ENCODE peak calls at places on chromosome 15, in five cellular contexts. J, M, K, G and Q are unnamed samples.

GRCh38 chr15:79811406-79812405 is 85.1 kb downstream of the MTHFS start:
- DNase-seq in J (no peak), G (no peak), K (peak), M (no peak), Q (no peak)

GRCh38 chr15:62517541-62517940 is 352.5 kb upstream of the C2CD4B start:
- DNase-seq in J (no peak), M (no peak), G (no peak), K (no peak), Q (no peak)

GRCh38 chr15:95932676-95933075 is 397.8 kb upstream of the NR2F2 start:
- DNase-seq in J (no peak), G (no peak), M (no peak), K (peak), Q (peak)

GRCh38 chr15:40968290-40969085 is 15.2 kb downstream of the CHAC1 start:
- DNase-seq in K (no peak), G (no peak), J (peak), M (peak), Q (no peak)

GRCh38 chr15:34582461-34583357 is 742 bp downstream of the GOLGA8B start:
- DNase-seq in G (no peak), M (peak), J (peak), K (peak), Q (peak)

GRCh38 chr15:78065284-78065872 is 12.1 kb downstream of the TBC1D2B start:
- DNase-seq in J (no peak), K (peak), M (no peak), G (no peak), Q (peak)

GRCh38 chr15:99449514-99449913 is 116.3 kb upstream of the MEF2A start:
- DNase-seq in M (no peak), J (no peak), G (no peak), K (peak), Q (no peak)

GRCh38 chr15:77974098-77974414 is 103.5 kb downstream of the TBC1D2B start:
- DNase-seq in J (no peak), K (peak), G (no peak), M (no peak), Q (peak)

GRCh38 chr15:55334371-55334770 is 15.3 kb downstream of the PIGB start:
- DNase-seq in G (no peak), M (no peak), K (peak), J (no peak), Q (no peak)
- H3K14ac ChIP-seq in G (no peak), M (no peak), K (no peak), J (no peak), Q (no peak)

DNA sequence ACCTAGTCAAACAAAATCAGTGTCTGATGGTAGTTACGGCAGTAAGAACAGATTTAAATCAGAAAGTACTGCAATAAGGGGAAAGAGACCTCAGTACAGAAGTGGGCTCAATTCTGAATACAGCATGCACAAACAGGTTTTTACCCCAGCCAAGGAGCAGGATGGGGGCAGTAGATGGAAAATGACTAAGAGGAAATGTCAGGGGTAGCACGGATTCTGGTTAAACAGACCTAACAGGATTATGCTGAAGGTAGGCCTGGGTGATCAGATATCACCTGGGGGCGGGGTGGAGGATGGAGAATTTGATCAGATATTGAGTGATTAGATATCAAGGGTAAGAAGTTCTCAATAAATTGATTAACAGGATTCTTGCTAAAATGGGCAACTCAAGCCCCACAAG is 19.0 kb downstream of the MESD start:
- DNase-seq in G (no peak), M (no peak), J (no peak), K (no peak), Q (no peak)
- H2BK15ac ChIP-seq in G (no peak), M (no peak), J (no peak), K (no peak), Q (no peak)

GRCh38 chr15:70033529-70034140 is 64.1 kb downstream of the TLE3 start:
- DNase-seq in G (no peak), J (no peak), M (no peak), K (peak), Q (no peak)
- H3K9ac ChIP-seq in G (no peak), J (no peak), M (no peak), K (no peak), Q (peak)

DNA sequence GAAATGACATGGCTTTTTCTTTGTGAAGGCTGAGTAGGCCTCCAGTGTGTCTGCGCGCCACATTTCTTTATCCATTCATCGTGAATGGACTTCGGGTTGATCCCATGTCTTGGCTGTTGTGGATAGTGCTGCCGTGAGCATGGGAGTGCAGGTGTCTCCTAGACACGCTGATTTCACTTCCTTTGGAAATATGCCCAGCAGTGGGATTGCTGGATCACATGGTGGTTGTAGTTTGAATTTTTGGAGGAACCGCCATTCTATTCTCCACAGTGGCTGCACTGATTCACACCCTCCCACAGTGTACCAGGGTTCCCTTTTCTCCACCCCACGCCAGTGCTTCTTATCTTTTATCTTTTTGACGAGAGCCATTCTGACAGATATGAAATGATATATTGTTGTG is 171.7 kb downstream of the NSMCE3 start:
- DNase-seq in M (no peak), G (no peak), J (no peak), K (no peak), Q (no peak)
- H3K14ac ChIP-seq in M (no peak), G (no peak), J (no peak), K (no peak), Q (no peak)

GRCh38 chr15:57443486-57443885 is 67.2 kb downstream of the CGNL1 start:
- DNase-seq in M (no peak), G (no peak), K (no peak), J (no peak), Q (no peak)

GRCh38 chr15:57442371-57442770 is 66.1 kb downstream of the CGNL1 start:
- DNase-seq in J (no peak), K (no peak), G (no peak), M (no peak), Q (peak)

GRCh38 chr15:57445872-57446271 is 69.6 kb downstream of the CGNL1 start:
- DNase-seq in M (no peak), J (no peak), K (peak), G (no peak), Q (peak)

GRCh38 chr15:57446393-57446792 is 70.1 kb downstream of the CGNL1 start:
- DNase-seq in J (no peak), M (no peak), K (no peak), G (no peak), Q (no peak)

GRCh38 chr15:57444877-57445513 is 68.7 kb downstream of the CGNL1 start:
- DNase-seq in K (no peak), M (no peak), G (no peak), J (no peak), Q (peak)
- H2BK15ac ChIP-seq in K (no peak), M (no peak), G (no peak), J (no peak), Q (no peak)

GRCh38 chr15:58321034-58321433 is 110.8 kb upstream of the LIPC start:
- DNase-seq in M (no peak), G (no peak), K (no peak), J (no peak), Q (no peak)
- H3K9ac ChIP-seq in M (no peak), G (no peak), K (no peak), J (no peak), Q (no peak)

DNA sequence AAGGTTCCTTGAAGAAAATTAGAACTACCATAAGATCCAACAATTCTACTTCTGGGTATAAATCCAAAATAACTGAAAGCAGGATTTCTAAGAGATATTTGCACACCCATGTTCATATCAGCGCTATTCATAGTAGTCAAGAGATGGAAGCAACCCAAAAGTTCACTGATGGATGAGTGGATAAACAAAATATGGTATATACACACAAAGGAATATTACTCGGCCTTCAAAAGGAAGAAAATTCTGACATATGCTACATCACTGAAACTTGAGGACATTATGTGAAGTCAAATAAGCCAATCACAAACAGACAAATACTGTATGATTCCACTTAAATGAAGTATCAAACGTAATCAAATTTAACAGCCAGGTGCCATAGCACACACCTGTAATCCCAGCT is 13.1 kb downstream of the DET1 start:
- DNase-seq in K (no peak), J (no peak), G (no peak), M (no peak), Q (no peak)
- H3K14ac ChIP-seq in K (no peak), J (no peak), G (no peak), M (no peak), Q (no peak)

GRCh38 chr15:47993051-47993450 is 127.7 kb upstream of the SLC24A5 start:
- DNase-seq in M (no peak), J (no peak), G (no peak), K (no peak), Q (no peak)

GRCh38 chr15:47997712-47998111 is 123.1 kb upstream of the SLC24A5 start:
- DNase-seq in K (no peak), M (no peak), G (no peak), J (no peak), Q (no peak)

GRCh38 chr15:47998523-47999113 is 122.2 kb upstream of the SLC24A5 start:
- DNase-seq in M (no peak), G (no peak), J (no peak), K (no peak), Q (peak)

GRCh38 chr15:48001393-48002059 is 119.3 kb upstream of the SLC24A5 start:
- DNase-seq in J (no peak), G (no peak), K (no peak), M (no peak), Q (no peak)

GRCh38 chr15:47997170-47997569 is 123.6 kb upstream of the SLC24A5 start:
- DNase-seq in G (no peak), J (no peak), M (no peak), K (no peak), Q (no peak)
- H2BK15ac ChIP-seq in G (no peak), J (no peak), M (no peak), K (no peak), Q (no peak)